ENCODE peak calls at places on chromosomes 1 and 21, in four cellular contexts. Y is activated naive CD4-positive, alpha-beta T cell treated with Interleukin-2 at 50 U/mL for 16 hours; E is activated CD8-positive, alpha-beta memory T cell treated with anti-CD3 and anti-CD28 coated beads for 24 hours; W is activated naive CD8-positive, alpha-beta T cell treated with anti-CD3 and anti-CD28 coated beads, Interleukin-2, amount 50 U/mL, for 16 hours. G is an unnamed sample.

GRCh38 chr1:6351480-6352137 is 42.0 kb downstream of the ACOT7 start:
- DNase-seq in Y (no peak), E (no peak), W (no peak), G (no peak)

GRCh38 chr1:90761781-90762589 is 44.9 kb upstream of the BARHL2 start:
- DNase-seq in Y (no peak), E (no peak), W (no peak), G (no peak)

GRCh38 chr1:88892146-88892877 is 945 bp upstream of the GTF2B start:
- DNase-seq in Y (no peak), E (no peak), W (no peak), G (no peak)

GRCh38 chr1:169427081-169427611 is at the start of gene CCDC181:
- DNase-seq in Y (peak; percentile 59), E (peak; percentile 82), W (peak; percentile 40), G (peak; percentile 76)

GRCh38 chr1:156101880-156102279 is 12.6 kb upstream of the LMNA start:
- DNase-seq in Y (no peak), E (no peak), W (no peak), G (no peak)

GRCh38 chr1:161159087-161159914 is at the start of gene USP21:
- DNase-seq in Y (peak; percentile 93), E (peak; percentile 96), W (peak; percentile 77), G (peak; percentile 96)

GRCh38 chr1:230286890-230287269 is 139.3 kb downstream of the PGBD5 start:
- DNase-seq in Y (no peak), E (no peak), W (no peak), G (no peak)

GRCh38 chr1:224067621-224068457 is 46.1 kb upstream of the FBXO28 start:
- DNase-seq in Y (no peak), E (no peak), W (no peak), G (no peak)

GRCh38 chr21:26945916-26946315 is 21.0 kb downstream of the ADAMTS5 start:
- DNase-seq in Y (no peak), E (no peak), W (no peak), G (no peak)

GRCh38 chr1:216456682-216457081 is 33.4 kb upstream of the USH2A start:
- DNase-seq in Y (no peak), E (no peak), W (no peak), G (no peak)

GRCh38 chr1:192506741-192507155 is 68.8 kb upstream of the RGS1 start:
- DNase-seq in Y (no peak), E (no peak), W (no peak), G (no peak)

GRCh38 chr1:245810789-245811337 is 656.1 kb downstream of the KIF26B start:
- DNase-seq in Y (no peak), E (no peak), W (no peak), G (no peak)

GRCh38 chr1:39776400-39776713 is 5.2 kb upstream of the OXCT2 start:
- DNase-seq in Y (no peak), E (no peak), W (no peak), G (no peak)

GRCh38 chr1:36366091-36366661 is 19.5 kb downstream of the STK40 start:
- DNase-seq in Y (peak; percentile 40), E (peak; percentile 71), W (no peak), G (peak; percentile 62)

GRCh38 chr1:222073307-222073995 is 331.6 kb upstream of the DUSP10 start:
- DNase-seq in Y (no peak), E (no peak), W (no peak), G (no peak)

G was measured in activated T-cell treated with anti-CD3 and anti-CD28 coated beads, Interleukin-2, amount 50 U/mL, for 24 hours.